ENCODE peak calls at places on chromosome 12, in seven cellular contexts. U, P, D, F, L, Z and E are unnamed samples.
A peak's percentile ranks its signal among the peaks of the same experiment; 100 is the strongest.

GRCh38 chr12:113742801-113743200 is 223.3 kb downstream of the RBM19 start:
- DNase-seq in U (no peak), P (no peak), D (no peak), F (no peak), L (no peak), Z (no peak), E (no peak)

GRCh38 chr12:97877404-97877803 is 414.8 kb downstream of the RMST start:
- DNase-seq in U (no peak), P (no peak), D (no peak), F (no peak), L (no peak), Z (no peak), E (no peak)

GRCh38 chr12:78767264-78767981 is 97.2 kb upstream of the SYT1 start:
- DNase-seq in U (no peak), P (no peak), D (no peak), F (no peak), L (no peak), Z (no peak), E (no peak)

GRCh38 chr12:132603240-132604107 is 6.9 kb downstream of the LRCOL1 start:
- DNase-seq in U (no peak), P (no peak), D (no peak), F (no peak), L (no peak), Z (no peak), E (no peak)

GRCh38 chr12:53004582-53004981 is 1.7 kb upstream of the EIF4B start:
- DNase-seq in U (no peak), P (no peak), D (no peak), F (no peak), L (no peak), Z (no peak), E (no peak)

GRCh38 chr12:112162261-112162790 is 37.0 kb downstream of the TRAFD1 start:
- DNase-seq in U (no peak), P (no peak), D (no peak), F (peak; percentile 40), L (no peak), Z (no peak), E (no peak)

GRCh38 chr12:52976574-52977071 is 27.7 kb downstream of the KRT18 start:
- DNase-seq in U (no peak), P (no peak), D (peak; percentile 13), F (no peak), L (no peak), Z (no peak), E (no peak)

GRCh38 chr12:33438890-33439586 is 581 bp downstream of the SYT10 start:
- DNase-seq in U (peak; percentile 28), P (no peak), D (no peak), F (no peak), L (peak; percentile 12), Z (no peak), E (no peak)

GRCh38 chr12:18752280-18752920 is 14.5 kb downstream of the CAPZA3 start:
- DNase-seq in U (peak; percentile 19), P (no peak), D (peak; percentile 97), F (no peak), L (no peak), Z (no peak), E (no peak)

GRCh38 chr12:67590122-67590795 is 58.3 kb upstream of the DYRK2 start:
- DNase-seq in U (no peak), P (peak; percentile 54), D (no peak), F (no peak), L (no peak), Z (no peak), E (no peak)

GRCh38 chr12:94714378-94714777 is 64.0 kb upstream of the TMCC3 start:
- DNase-seq in U (no peak), P (no peak), D (peak; percentile 85), F (no peak), L (no peak), Z (no peak), E (no peak)

GRCh38 chr12:68867606-68868005 is 59.6 kb downstream of the MDM2 start:
- DNase-seq in U (no peak), P (no peak), D (no peak), F (no peak), L (no peak), Z (no peak), E (no peak)

GRCh38 chr12:122345042-122345441 is 77.4 kb downstream of the CLIP1 start:
- DNase-seq in U (no peak), P (no peak), D (no peak), F (no peak), L (no peak), Z (no peak), E (no peak)

GRCh38 chr12:119652665-119653064 is 15.3 kb upstream of the PRKAB1 start:
- DNase-seq in U (no peak), P (no peak), D (no peak), F (no peak), L (no peak), Z (no peak), E (no peak)

GRCh38 chr12:53324113-53324778 is 2.8 kb upstream of the AAAS start:
- DNase-seq in U (peak; percentile 51), P (peak; percentile 79), D (no peak), F (no peak), L (peak; percentile 48), Z (peak; percentile 49), E (peak; percentile 66)

GRCh38 chr12:89390802-89391673 is 38.7 kb upstream of the DUSP6 start:
- DNase-seq in U (no peak), P (no peak), D (peak; percentile 84), F (no peak), L (no peak), Z (no peak), E (no peak)

GRCh38 chr12:128322341-128322740 is 55.4 kb downstream of the TMEM132C start:
- DNase-seq in U (no peak), P (no peak), D (no peak), F (no peak), L (no peak), Z (no peak), E (no peak)

GRCh38 chr12:93448796-93449195 is 7.0 kb upstream of the UBE2N start:
- DNase-seq in U (no peak), P (no peak), D (no peak), F (no peak), L (no peak), Z (no peak), E (no peak)

GRCh38 chr12:77354766-77355362 is 289.5 kb upstream of the E2F7 start:
- DNase-seq in U (no peak), P (no peak), D (peak; percentile 7), F (no peak), L (no peak), Z (no peak), E (no peak)

DNA sequence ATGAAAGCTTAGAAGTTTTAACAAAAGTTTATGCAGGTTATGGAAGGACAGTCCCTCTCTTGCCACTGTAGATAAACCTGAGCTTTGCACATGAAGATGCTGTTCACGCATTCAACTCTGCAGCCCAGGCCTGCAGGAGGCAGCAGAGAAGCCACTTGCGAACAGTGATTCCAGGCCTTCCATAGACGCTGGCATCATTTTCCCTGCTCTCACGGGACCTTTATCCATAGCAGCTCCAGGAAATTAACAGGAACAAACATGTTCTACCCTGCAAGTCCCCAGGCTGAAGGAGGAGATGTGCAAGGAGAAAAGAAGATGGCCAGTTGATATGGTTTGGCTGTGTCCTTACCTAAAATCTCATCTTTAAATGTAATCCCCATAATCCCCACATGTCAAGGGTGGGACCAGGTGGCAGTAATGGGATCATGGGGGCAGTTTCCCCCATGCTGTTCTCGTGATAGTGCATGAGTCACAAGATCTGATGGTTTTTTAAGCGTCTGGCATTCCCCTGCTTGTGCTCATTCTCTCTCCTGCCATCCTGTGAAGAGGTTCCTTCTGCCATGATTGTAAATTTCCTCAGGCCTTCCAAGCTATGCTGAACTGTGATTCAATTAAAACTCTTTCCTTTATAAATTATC is 2.0 kb downstream of the ERP27 start:
- DNase-seq in U (no peak), P (no peak), D (no peak), F (no peak), L (no peak), Z (no peak), E (peak; percentile 51)
- TF ChIP-seq CTCF in U (no peak), P (no peak), D (peak; percentile 62), F (no peak), L (no peak), Z (no peak), E (peak; percentile 60)

DNA sequence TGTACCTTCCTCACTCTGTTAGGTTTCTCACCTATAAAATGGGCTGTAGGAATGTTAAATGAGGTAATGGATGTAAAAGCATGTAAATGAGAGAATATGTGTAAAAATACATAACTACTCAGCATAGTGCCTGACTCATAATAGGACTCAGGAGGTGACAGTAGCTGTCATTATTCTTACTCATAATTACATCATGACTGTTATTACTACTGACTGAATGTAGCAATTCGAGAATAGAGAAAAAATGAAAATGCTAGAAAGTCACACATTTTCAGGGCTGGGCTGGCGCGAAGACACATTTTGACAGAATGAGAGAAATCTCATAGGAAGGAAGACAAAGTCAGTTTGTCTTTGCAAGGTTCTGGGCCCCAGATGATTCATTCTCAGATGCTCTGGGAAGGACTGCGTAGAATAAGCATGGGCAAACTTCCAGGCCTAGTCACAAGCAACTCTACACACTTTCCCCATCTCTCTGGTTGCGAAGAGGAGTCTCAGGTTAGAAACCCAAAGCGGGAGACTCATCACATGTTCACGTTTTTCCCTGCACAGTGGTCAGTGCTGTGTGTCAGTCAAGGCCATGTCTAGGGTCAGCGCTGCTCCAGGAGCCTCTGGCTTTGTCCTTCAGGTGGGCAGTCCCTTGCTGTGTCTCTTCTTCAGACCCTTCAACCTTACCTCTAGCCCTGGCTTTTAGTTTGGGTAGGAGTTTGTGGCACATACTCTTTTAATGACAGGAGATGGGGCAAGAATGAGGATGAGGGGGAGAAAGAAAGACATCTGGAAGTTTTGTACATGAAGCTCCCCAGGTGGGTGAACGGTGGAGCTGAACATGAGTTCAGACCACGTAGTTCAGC is 8.4 kb downstream of the GPRC5A start:
- DNase-seq in U (no peak), P (no peak), D (peak; percentile 91), F (peak; percentile 75), L (peak; percentile 44), Z (no peak), E (no peak)
- H3K4me3 ChIP-seq in U (no peak overlapping the region), P (no peak overlapping the region), D (no peak overlapping the region), F (no peak overlapping the region), L (no peak overlapping the region), Z (no peak overlapping the region), E (no peak overlapping the region)

GRCh38 chr12:105204916-105205315 is 31.1 kb downstream of the APPL2 start:
- DNase-seq in U (no peak), P (no peak), D (peak; percentile 48), F (no peak), L (no peak), Z (no peak), E (no peak)
- H3K36me3 ChIP-seq in U (no peaks in the 10 kb centered on the region), P (peaks cover 57% of the 10 kb centered on the region), D (peaks cover 34% of the 10 kb centered on the region), F (peaks cover 55% of the 10 kb centered on the region), L (no peaks in the 10 kb centered on the region), Z (peaks cover 29% of the 10 kb centered on the region), E (peaks cover 4% of the 10 kb centered on the region)

GRCh38 chr12:57004651-57005050 is 1.7 kb downstream of the ZBTB39 start:
- DNase-seq in U (no peak), P (no peak), D (no peak), F (no peak), L (no peak), Z (no peak), E (no peak)

GRCh38 chr12:57003395-57003794 is 3.0 kb downstream of the ZBTB39 start:
- DNase-seq in U (no peak), P (no peak), D (no peak), F (no peak), L (no peak), Z (no peak), E (no peak)

GRCh38 chr12:57008113-57008687 is 1.9 kb upstream of the ZBTB39 start:
- DNase-seq in U (no peak), P (no peak), D (peak; percentile 50), F (no peak), L (no peak), Z (no peak), E (no peak)

GRCh38 chr12:57006809-57007475 is 596 bp upstream of the ZBTB39 start:
- DNase-seq in U (no peak), P (no peak), D (no peak), F (no peak), L (no peak), Z (no peak), E (no peak)

GRCh38 chr12:57005980-57006808 is at the start of gene ZBTB39:
- DNase-seq in U (peak; percentile 58), P (peak; percentile 84), D (peak; percentile 17), F (peak; percentile 71), L (peak; percentile 76), Z (no peak), E (peak; percentile 50)
- TF ChIP-seq CTCF in U (peak; percentile 31), P (peak; percentile 43), D (peak; percentile 50), F (peak; percentile 52), L (peak; percentile 30), Z (peak; percentile 34), E (peak; percentile 69)